ENCODE peak calls at places on chromosome 12, in six cellular contexts. One of them, this sample, is unnamed.

GRCh38 chr12:57576613-57577160 is 14.3 kb upstream of the PIP4K2C start:
- DNase-seq in fibroblast of villous mesenchyme: no peak
- DNase-seq in activated CD8-positive, alpha-beta memory T cell treated with anti-CD3 and anti-CD28 coated beads, Interleukin-2, amount 50 U/mL, for 48 hours: no peak
- DNase-seq in activated CD4-positive, alpha-beta T cell treated with anti-CD3 and anti-CD28 coated beads for 24 hours: no peak
- DNase-seq in cardiac muscle cell: no peak
- DNase-seq in activated T-cell treated with anti-CD3 and anti-CD28 coated beads, Interleukin-2, amount 50 U/mL, for 72 hours: no peak
- DNase-seq in this sample: no peak

GRCh38 chr12:6745751-6746525 is 7.0 kb downstream of the MLF2 start:
- DNase-seq in fibroblast of villous mesenchyme: no peak
- DNase-seq in activated CD8-positive, alpha-beta memory T cell treated with anti-CD3 and anti-CD28 coated beads, Interleukin-2, amount 50 U/mL, for 48 hours: no peak
- DNase-seq in activated CD4-positive, alpha-beta T cell treated with anti-CD3 and anti-CD28 coated beads for 24 hours: no peak
- DNase-seq in cardiac muscle cell: no peak
- DNase-seq in activated T-cell treated with anti-CD3 and anti-CD28 coated beads, Interleukin-2, amount 50 U/mL, for 72 hours: no peak
- DNase-seq in this sample: no peak

GRCh38 chr12:40692617-40693502 is 621 bp downstream of the CNTN1 start:
- DNase-seq in fibroblast of villous mesenchyme: no peak
- DNase-seq in activated CD8-positive, alpha-beta memory T cell treated with anti-CD3 and anti-CD28 coated beads, Interleukin-2, amount 50 U/mL, for 48 hours: no peak
- DNase-seq in activated CD4-positive, alpha-beta T cell treated with anti-CD3 and anti-CD28 coated beads for 24 hours: no peak
- DNase-seq in cardiac muscle cell: peak
- DNase-seq in activated T-cell treated with anti-CD3 and anti-CD28 coated beads, Interleukin-2, amount 50 U/mL, for 72 hours: no peak
- DNase-seq in this sample: no peak

GRCh38 chr12:77796775-77797174 is 33.9 kb upstream of the NAV3 start:
- DNase-seq in fibroblast of villous mesenchyme: peak
- DNase-seq in activated CD8-positive, alpha-beta memory T cell treated with anti-CD3 and anti-CD28 coated beads, Interleukin-2, amount 50 U/mL, for 48 hours: no peak
- DNase-seq in activated CD4-positive, alpha-beta T cell treated with anti-CD3 and anti-CD28 coated beads for 24 hours: no peak
- DNase-seq in cardiac muscle cell: no peak
- DNase-seq in activated T-cell treated with anti-CD3 and anti-CD28 coated beads, Interleukin-2, amount 50 U/mL, for 72 hours: no peak
- DNase-seq in this sample: peak

GRCh38 chr12:52235001-52235760 is 2.1 kb downstream of the KRT7 start:
- DNase-seq in fibroblast of villous mesenchyme: no peak
- DNase-seq in activated CD8-positive, alpha-beta memory T cell treated with anti-CD3 and anti-CD28 coated beads, Interleukin-2, amount 50 U/mL, for 48 hours: no peak
- DNase-seq in activated CD4-positive, alpha-beta T cell treated with anti-CD3 and anti-CD28 coated beads for 24 hours: no peak
- DNase-seq in cardiac muscle cell: no peak
- DNase-seq in activated T-cell treated with anti-CD3 and anti-CD28 coated beads, Interleukin-2, amount 50 U/mL, for 72 hours: no peak
- DNase-seq in this sample: peak

GRCh38 chr12:95265765-95266164 is 48.2 kb downstream of the VEZT start:
- DNase-seq in fibroblast of villous mesenchyme: no peak
- DNase-seq in activated CD8-positive, alpha-beta memory T cell treated with anti-CD3 and anti-CD28 coated beads, Interleukin-2, amount 50 U/mL, for 48 hours: no peak
- DNase-seq in activated CD4-positive, alpha-beta T cell treated with anti-CD3 and anti-CD28 coated beads for 24 hours: no peak
- DNase-seq in cardiac muscle cell: no peak
- DNase-seq in activated T-cell treated with anti-CD3 and anti-CD28 coated beads, Interleukin-2, amount 50 U/mL, for 72 hours: no peak
- DNase-seq in this sample: no peak

GRCh38 chr12:104680070-104680469 is 223.3 kb downstream of the CHST11 start:
- DNase-seq in fibroblast of villous mesenchyme: no peak
- DNase-seq in activated CD8-positive, alpha-beta memory T cell treated with anti-CD3 and anti-CD28 coated beads, Interleukin-2, amount 50 U/mL, for 48 hours: no peak
- DNase-seq in activated CD4-positive, alpha-beta T cell treated with anti-CD3 and anti-CD28 coated beads for 24 hours: no peak
- DNase-seq in cardiac muscle cell: no peak
- DNase-seq in activated T-cell treated with anti-CD3 and anti-CD28 coated beads, Interleukin-2, amount 50 U/mL, for 72 hours: peak
- DNase-seq in this sample: no peak

GRCh38 chr12:46585854-46586621 is 213.5 kb upstream of the SLC38A2 start:
- DNase-seq in fibroblast of villous mesenchyme: peak
- DNase-seq in activated CD8-positive, alpha-beta memory T cell treated with anti-CD3 and anti-CD28 coated beads, Interleukin-2, amount 50 U/mL, for 48 hours: peak
- DNase-seq in activated CD4-positive, alpha-beta T cell treated with anti-CD3 and anti-CD28 coated beads for 24 hours: peak
- DNase-seq in cardiac muscle cell: peak
- DNase-seq in activated T-cell treated with anti-CD3 and anti-CD28 coated beads, Interleukin-2, amount 50 U/mL, for 72 hours: peak
- DNase-seq in this sample: peak

GRCh38 chr12:108424026-108424425 is 84.9 kb upstream of the CMKLR1 start:
- DNase-seq in fibroblast of villous mesenchyme: no peak
- DNase-seq in activated CD8-positive, alpha-beta memory T cell treated with anti-CD3 and anti-CD28 coated beads, Interleukin-2, amount 50 U/mL, for 48 hours: no peak
- DNase-seq in activated CD4-positive, alpha-beta T cell treated with anti-CD3 and anti-CD28 coated beads for 24 hours: no peak
- DNase-seq in cardiac muscle cell: no peak
- DNase-seq in activated T-cell treated with anti-CD3 and anti-CD28 coated beads, Interleukin-2, amount 50 U/mL, for 72 hours: no peak
- DNase-seq in this sample: no peak

GRCh38 chr12:6228535-6229223 is 28.5 kb downstream of the CD9 start:
- DNase-seq in fibroblast of villous mesenchyme: peak
- DNase-seq in activated CD8-positive, alpha-beta memory T cell treated with anti-CD3 and anti-CD28 coated beads, Interleukin-2, amount 50 U/mL, for 48 hours: no peak
- DNase-seq in activated CD4-positive, alpha-beta T cell treated with anti-CD3 and anti-CD28 coated beads for 24 hours: no peak
- DNase-seq in cardiac muscle cell: no peak
- DNase-seq in activated T-cell treated with anti-CD3 and anti-CD28 coated beads, Interleukin-2, amount 50 U/mL, for 72 hours: no peak
- DNase-seq in this sample: no peak

GRCh38 chr12:188910-189621 is 24.9 kb downstream of the SLC6A12 start:
- DNase-seq in fibroblast of villous mesenchyme: peak
- DNase-seq in activated CD8-positive, alpha-beta memory T cell treated with anti-CD3 and anti-CD28 coated beads, Interleukin-2, amount 50 U/mL, for 48 hours: peak
- DNase-seq in activated CD4-positive, alpha-beta T cell treated with anti-CD3 and anti-CD28 coated beads for 24 hours: peak
- DNase-seq in cardiac muscle cell: peak
- DNase-seq in activated T-cell treated with anti-CD3 and anti-CD28 coated beads, Interleukin-2, amount 50 U/mL, for 72 hours: peak
- DNase-seq in this sample: peak

GRCh38 chr12:31773223-31773750 is 44.5 kb upstream of the AMN1 start:
- DNase-seq in fibroblast of villous mesenchyme: peak
- DNase-seq in activated CD8-positive, alpha-beta memory T cell treated with anti-CD3 and anti-CD28 coated beads, Interleukin-2, amount 50 U/mL, for 48 hours: no peak
- DNase-seq in activated CD4-positive, alpha-beta T cell treated with anti-CD3 and anti-CD28 coated beads for 24 hours: no peak
- DNase-seq in cardiac muscle cell: peak
- DNase-seq in activated T-cell treated with anti-CD3 and anti-CD28 coated beads, Interleukin-2, amount 50 U/mL, for 72 hours: no peak
- DNase-seq in this sample: peak

GRCh38 chr12:8953773-8954402 is 4.4 kb upstream of the M6PR start:
- DNase-seq in fibroblast of villous mesenchyme: no peak
- DNase-seq in activated CD8-positive, alpha-beta memory T cell treated with anti-CD3 and anti-CD28 coated beads, Interleukin-2, amount 50 U/mL, for 48 hours: no peak
- DNase-seq in activated CD4-positive, alpha-beta T cell treated with anti-CD3 and anti-CD28 coated beads for 24 hours: no peak
- DNase-seq in cardiac muscle cell: no peak
- DNase-seq in activated T-cell treated with anti-CD3 and anti-CD28 coated beads, Interleukin-2, amount 50 U/mL, for 72 hours: no peak
- DNase-seq in this sample: no peak

GRCh38 chr12:13163868-13164267 is 32.7 kb upstream of the EMP1 start:
- DNase-seq in fibroblast of villous mesenchyme: no peak
- DNase-seq in activated CD8-positive, alpha-beta memory T cell treated with anti-CD3 and anti-CD28 coated beads, Interleukin-2, amount 50 U/mL, for 48 hours: no peak
- DNase-seq in activated CD4-positive, alpha-beta T cell treated with anti-CD3 and anti-CD28 coated beads for 24 hours: no peak
- DNase-seq in cardiac muscle cell: no peak
- DNase-seq in activated T-cell treated with anti-CD3 and anti-CD28 coated beads, Interleukin-2, amount 50 U/mL, for 72 hours: no peak
- DNase-seq in this sample: no peak

GRCh38 chr12:25712169-25712568 is 159.1 kb upstream of the LMNTD1 start:
- DNase-seq in fibroblast of villous mesenchyme: no peak
- DNase-seq in activated CD8-positive, alpha-beta memory T cell treated with anti-CD3 and anti-CD28 coated beads, Interleukin-2, amount 50 U/mL, for 48 hours: no peak
- DNase-seq in activated CD4-positive, alpha-beta T cell treated with anti-CD3 and anti-CD28 coated beads for 24 hours: no peak
- DNase-seq in cardiac muscle cell: no peak
- DNase-seq in activated T-cell treated with anti-CD3 and anti-CD28 coated beads, Interleukin-2, amount 50 U/mL, for 72 hours: peak
- DNase-seq in this sample: no peak

GRCh38 chr12:76470028-76470939 is 89.3 kb downstream of the OSBPL8 start:
- DNase-seq in fibroblast of villous mesenchyme: peak
- DNase-seq in activated CD8-positive, alpha-beta memory T cell treated with anti-CD3 and anti-CD28 coated beads, Interleukin-2, amount 50 U/mL, for 48 hours: no peak
- DNase-seq in activated CD4-positive, alpha-beta T cell treated with anti-CD3 and anti-CD28 coated beads for 24 hours: no peak
- DNase-seq in cardiac muscle cell: peak
- DNase-seq in activated T-cell treated with anti-CD3 and anti-CD28 coated beads, Interleukin-2, amount 50 U/mL, for 72 hours: no peak
- DNase-seq in this sample: peak

GRCh38 chr12:51865470-51865745 is 16.9 kb upstream of the FIGNL2 start:
- DNase-seq in fibroblast of villous mesenchyme: no peak
- DNase-seq in activated CD8-positive, alpha-beta memory T cell treated with anti-CD3 and anti-CD28 coated beads, Interleukin-2, amount 50 U/mL, for 48 hours: no peak
- DNase-seq in activated CD4-positive, alpha-beta T cell treated with anti-CD3 and anti-CD28 coated beads for 24 hours: no peak
- DNase-seq in cardiac muscle cell: no peak
- DNase-seq in activated T-cell treated with anti-CD3 and anti-CD28 coated beads, Interleukin-2, amount 50 U/mL, for 72 hours: no peak
- DNase-seq in this sample: no peak

This sample was measured in fibroblast of pulmonary artery.